ENCODE peak calls at places on chromosomes 11 and 22, in seven cellular contexts. One of them, this sample, is unnamed.

GRCh38 chr22:49880281-49880680 is 26.6 kb downstream of the ZBED4 start:
- DNase-seq in AG10803: no peak
- DNase-seq in epithelial cell of esophagus: no peak
- DNase-seq in cardiac muscle cell: no peak
- DNase-seq in body of pancreas: no peak
- DNase-seq in psoas muscle: no peak
- DNase-seq in IMR-90: no peak
- DNase-seq in this sample: no peak

GRCh38 chr11:62599909-62600308 is 1.8 kb downstream of the MTA2 start:
- DNase-seq in AG10803: no peak
- DNase-seq in cardiac muscle cell: no peak
- DNase-seq in IMR-90: no peak
- DNase-seq in body of pancreas: no peak
- DNase-seq in psoas muscle: peak; percentile 4
- DNase-seq in epithelial cell of esophagus: peak; percentile 97
- DNase-seq in this sample: no peak

GRCh38 chr22:44400763-44401060 is 88.0 kb upstream of the SHISAL1 start:
- DNase-seq in IMR-90: no peak
- DNase-seq in AG10803: no peak
- DNase-seq in epithelial cell of esophagus: no peak
- DNase-seq in body of pancreas: no peak
- DNase-seq in cardiac muscle cell: no peak
- DNase-seq in psoas muscle: no peak
- DNase-seq in this sample: no peak

GRCh38 chr11:1060885-1061616 is 13.6 kb upstream of the MUC2 start:
- DNase-seq in epithelial cell of esophagus: peak; percentile 76
- DNase-seq in cardiac muscle cell: no peak
- DNase-seq in AG10803: peak; percentile 82
- DNase-seq in body of pancreas: peak; percentile 18
- DNase-seq in psoas muscle: peak; percentile 48
- DNase-seq in IMR-90: peak; percentile 56
- DNase-seq in this sample: no peak

GRCh38 chr11:74636633-74637184 is 44.3 kb downstream of the POLD3 start:
- DNase-seq in cardiac muscle cell: no peak
- DNase-seq in IMR-90: peak; percentile 95
- DNase-seq in body of pancreas: no peak
- DNase-seq in epithelial cell of esophagus: peak; percentile 92
- DNase-seq in psoas muscle: no peak
- DNase-seq in AG10803: peak; percentile 87
- DNase-seq in this sample: no peak

GRCh38 chr11:35588627-35589026 is 29.6 kb upstream of the FJX1 start:
- DNase-seq in cardiac muscle cell: no peak
- DNase-seq in psoas muscle: no peak
- DNase-seq in AG10803: peak; percentile 73
- DNase-seq in epithelial cell of esophagus: peak; percentile 67
- DNase-seq in IMR-90: peak; percentile 84
- DNase-seq in body of pancreas: no peak
- DNase-seq in this sample: no peak

GRCh38 chr11:61293869-61294716 is 1.0 kb downstream of the VWCE start:
- DNase-seq in body of pancreas: peak; percentile 33
- DNase-seq in AG10803: peak; percentile 25
- DNase-seq in IMR-90: peak; percentile 48
- DNase-seq in psoas muscle: peak; percentile 80
- DNase-seq in epithelial cell of esophagus: peak; percentile 25
- DNase-seq in cardiac muscle cell: peak; percentile 40
- DNase-seq in this sample: peak; percentile 17

GRCh38 chr22:24554316-24555159 is at the start of gene GUCD1:
- DNase-seq in psoas muscle: peak; percentile 65
- DNase-seq in IMR-90: peak; percentile 41
- DNase-seq in epithelial cell of esophagus: peak; percentile 27
- DNase-seq in cardiac muscle cell: peak; percentile 31
- DNase-seq in AG10803: peak; percentile 37
- DNase-seq in body of pancreas: no peak
- DNase-seq in this sample: no peak

GRCh38 chr11:116928102-116928777 is 90.8 kb upstream of the APOA1 start:
- DNase-seq in psoas muscle: no peak
- DNase-seq in epithelial cell of esophagus: no peak
- DNase-seq in body of pancreas: no peak
- DNase-seq in cardiac muscle cell: no peak
- DNase-seq in IMR-90: no peak
- DNase-seq in AG10803: no peak
- DNase-seq in this sample: no peak

GRCh38 chr11:6472934-6473333 is 807 bp downstream of the TRIM3 start:
- DNase-seq in psoas muscle: no peak
- DNase-seq in epithelial cell of esophagus: no peak
- DNase-seq in cardiac muscle cell: no peak
- DNase-seq in IMR-90: no peak
- DNase-seq in AG10803: no peak
- DNase-seq in body of pancreas: peak; percentile 16
- DNase-seq in this sample: no peak

GRCh38 chr11:112513936-112514716 is 253.5 kb upstream of the PLET1 start:
- DNase-seq in cardiac muscle cell: no peak
- DNase-seq in AG10803: no peak
- DNase-seq in psoas muscle: no peak
- DNase-seq in body of pancreas: no peak
- DNase-seq in epithelial cell of esophagus: no peak
- DNase-seq in IMR-90: no peak
- DNase-seq in this sample: no peak

GRCh38 chr11:113505541-113506375 is 30.6 kb upstream of the DRD2 start:
- DNase-seq in psoas muscle: no peak
- DNase-seq in cardiac muscle cell: no peak
- DNase-seq in body of pancreas: no peak
- DNase-seq in AG10803: peak; percentile 80
- DNase-seq in epithelial cell of esophagus: peak; percentile 66
- DNase-seq in IMR-90: peak; percentile 36
- DNase-seq in this sample: no peak

GRCh38 chr11:106329273-106330018 is 252.0 kb downstream of the AASDHPPT start:
- DNase-seq in psoas muscle: no peak
- DNase-seq in IMR-90: no peak
- DNase-seq in epithelial cell of esophagus: no peak
- DNase-seq in AG10803: no peak
- DNase-seq in cardiac muscle cell: no peak
- DNase-seq in body of pancreas: no peak
- DNase-seq in this sample: no peak
- TF ChIP-seq CTCF in psoas muscle: no peak
- TF ChIP-seq CTCF in IMR-90: no peak
- TF ChIP-seq CTCF in epithelial cell of esophagus: no peak
- TF ChIP-seq CTCF in AG10803: peak; percentile 16
- TF ChIP-seq CTCF in cardiac muscle cell: peak; percentile 4
- TF ChIP-seq CTCF in body of pancreas: no peak
- TF ChIP-seq CTCF in this sample: no peak

DNA sequence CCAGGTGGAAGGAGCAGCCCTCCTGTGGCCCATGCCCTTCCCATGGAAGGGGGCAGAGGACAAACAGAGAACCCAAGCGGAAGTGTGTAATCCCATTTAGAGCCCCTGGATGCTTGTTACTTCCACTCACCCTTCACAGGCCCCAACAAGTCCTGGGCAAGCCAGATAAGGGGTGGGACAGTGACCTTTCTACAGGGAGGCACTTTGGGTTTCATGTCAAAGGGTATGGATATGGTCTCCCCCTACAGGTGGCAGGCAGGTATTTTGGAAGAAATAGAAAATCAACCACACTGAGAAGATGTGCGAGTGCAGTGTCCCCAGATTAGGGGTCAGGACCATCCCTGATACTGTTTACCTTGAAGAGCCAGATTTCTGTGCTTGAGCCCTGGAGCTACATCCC is 11.4 kb downstream of the MPEG1 start:
- DNase-seq in body of pancreas: no peak
- DNase-seq in psoas muscle: no peak
- DNase-seq in cardiac muscle cell: no peak
- DNase-seq in AG10803: no peak
- DNase-seq in IMR-90: no peak
- DNase-seq in epithelial cell of esophagus: peak; percentile 29
- DNase-seq in this sample: no peak
- TF ChIP-seq CTCF in body of pancreas: peak; percentile 23
- TF ChIP-seq CTCF in psoas muscle: no peak
- TF ChIP-seq CTCF in cardiac muscle cell: peak; percentile 23
- TF ChIP-seq CTCF in AG10803: peak; percentile 2
- TF ChIP-seq CTCF in IMR-90: no peak
- TF ChIP-seq CTCF in epithelial cell of esophagus: peak; percentile 50
- TF ChIP-seq CTCF in this sample: peak; percentile 40

GRCh38 chr11:7844521-7844920 is 47.8 kb upstream of the OR5P2 start:
- DNase-seq in cardiac muscle cell: no peak
- DNase-seq in IMR-90: no peak
- DNase-seq in psoas muscle: no peak
- DNase-seq in epithelial cell of esophagus: no peak
- DNase-seq in AG10803: no peak
- DNase-seq in body of pancreas: no peak
- DNase-seq in this sample: no peak

GRCh38 chr11:7851391-7851790 is 54.6 kb upstream of the OR5P2 start:
- DNase-seq in psoas muscle: no peak
- DNase-seq in epithelial cell of esophagus: peak; percentile 39
- DNase-seq in AG10803: no peak
- DNase-seq in body of pancreas: no peak
- DNase-seq in cardiac muscle cell: no peak
- DNase-seq in IMR-90: no peak
- DNase-seq in this sample: no peak

GRCh38 chr11:7844986-7845385 is 48.2 kb upstream of the OR5P2 start:
- DNase-seq in AG10803: no peak
- DNase-seq in psoas muscle: no peak
- DNase-seq in cardiac muscle cell: no peak
- DNase-seq in body of pancreas: no peak
- DNase-seq in IMR-90: no peak
- DNase-seq in epithelial cell of esophagus: no peak
- DNase-seq in this sample: no peak

GRCh38 chr11:7840580-7840979 is 43.8 kb upstream of the OR5P2 start:
- DNase-seq in epithelial cell of esophagus: no peak
- DNase-seq in AG10803: no peak
- DNase-seq in cardiac muscle cell: no peak
- DNase-seq in body of pancreas: no peak
- DNase-seq in IMR-90: no peak
- DNase-seq in psoas muscle: no peak
- DNase-seq in this sample: no peak

GRCh38 chr11:7846003-7846402 is 49.3 kb upstream of the OR5P2 start:
- DNase-seq in AG10803: no peak
- DNase-seq in IMR-90: peak; percentile 3
- DNase-seq in psoas muscle: no peak
- DNase-seq in cardiac muscle cell: no peak
- DNase-seq in body of pancreas: no peak
- DNase-seq in epithelial cell of esophagus: peak; percentile 45
- DNase-seq in this sample: no peak
- TF ChIP-seq CTCF in AG10803: no peak
- TF ChIP-seq CTCF in IMR-90: no peak
- TF ChIP-seq CTCF in psoas muscle: no peak
- TF ChIP-seq CTCF in cardiac muscle cell: no peak
- TF ChIP-seq CTCF in body of pancreas: no peak
- TF ChIP-seq CTCF in epithelial cell of esophagus: no peak
- TF ChIP-seq CTCF in this sample: no peak

GRCh38 chr11:126627376-126627775 is 271.9 kb downstream of the ST3GAL4 start:
- DNase-seq in AG10803: no peak
- DNase-seq in IMR-90: no peak
- DNase-seq in epithelial cell of esophagus: no peak
- DNase-seq in body of pancreas: no peak
- DNase-seq in cardiac muscle cell: no peak
- DNase-seq in psoas muscle: no peak
- DNase-seq in this sample: no peak

GRCh38 chr11:126630893-126631292 is 275.4 kb downstream of the ST3GAL4 start:
- DNase-seq in IMR-90: no peak
- DNase-seq in epithelial cell of esophagus: no peak
- DNase-seq in AG10803: no peak
- DNase-seq in body of pancreas: no peak
- DNase-seq in psoas muscle: no peak
- DNase-seq in cardiac muscle cell: no peak
- DNase-seq in this sample: no peak

GRCh38 chr11:126628450-126628789 is 272.9 kb downstream of the ST3GAL4 start:
- DNase-seq in epithelial cell of esophagus: no peak
- DNase-seq in psoas muscle: no peak
- DNase-seq in IMR-90: no peak
- DNase-seq in body of pancreas: no peak
- DNase-seq in cardiac muscle cell: no peak
- DNase-seq in AG10803: no peak
- DNase-seq in this sample: no peak

GRCh38 chr11:126630488-126630887 is 275.0 kb downstream of the ST3GAL4 start:
- DNase-seq in psoas muscle: no peak
- DNase-seq in AG10803: no peak
- DNase-seq in body of pancreas: no peak
- DNase-seq in IMR-90: no peak
- DNase-seq in epithelial cell of esophagus: no peak
- DNase-seq in cardiac muscle cell: no peak
- DNase-seq in this sample: no peak

DNA sequence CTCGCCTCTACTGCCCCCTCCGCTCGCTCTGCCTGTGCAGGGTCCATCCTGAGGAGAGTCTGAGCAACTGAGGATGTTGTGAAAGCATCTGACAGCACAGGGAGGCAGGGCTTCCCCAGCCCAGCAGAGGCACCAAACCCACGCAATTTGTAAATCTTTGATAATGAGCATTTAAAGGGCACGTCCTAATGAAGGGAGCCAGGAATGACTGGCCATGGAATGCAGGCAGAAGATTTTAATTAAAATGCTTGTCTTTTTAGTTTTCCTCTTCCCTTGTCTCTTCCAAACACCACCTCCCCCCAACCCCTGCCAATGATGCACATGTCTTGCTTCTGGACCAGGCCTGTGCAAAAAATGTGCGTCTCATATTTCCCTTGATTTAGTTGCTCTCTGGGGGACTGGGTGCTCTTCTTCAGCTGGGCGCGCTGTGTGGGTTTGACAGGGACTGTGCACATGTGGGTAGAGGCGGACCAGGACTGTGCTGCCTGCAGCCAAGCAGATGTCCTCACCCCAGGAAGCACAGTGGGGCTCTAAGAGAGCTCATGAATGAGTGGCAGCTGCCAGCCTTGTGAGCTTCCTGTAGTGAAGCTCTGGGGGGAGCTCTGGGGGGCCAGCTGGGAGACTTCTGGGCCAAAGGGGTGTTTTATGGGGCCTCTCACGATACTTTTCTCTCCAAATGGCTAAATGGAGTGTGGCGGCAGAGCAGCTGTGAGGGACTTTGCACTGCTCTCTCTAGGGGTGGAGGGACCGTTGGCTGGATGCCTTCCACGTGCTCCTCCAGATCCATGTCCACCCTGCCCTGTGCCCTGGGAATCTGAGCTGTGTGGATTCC is 273.5 kb downstream of the ST3GAL4 start:
- DNase-seq in psoas muscle: no peak
- DNase-seq in body of pancreas: no peak
- DNase-seq in cardiac muscle cell: no peak
- DNase-seq in epithelial cell of esophagus: no peak
- DNase-seq in AG10803: peak; percentile 99
- DNase-seq in IMR-90: peak; percentile 55
- DNase-seq in this sample: no peak
- TF ChIP-seq CTCF in psoas muscle: no peak
- TF ChIP-seq CTCF in body of pancreas: no peak
- TF ChIP-seq CTCF in cardiac muscle cell: peak; percentile 13
- TF ChIP-seq CTCF in epithelial cell of esophagus: no peak
- TF ChIP-seq CTCF in AG10803: peak; percentile 75
- TF ChIP-seq CTCF in IMR-90: peak; percentile 26
- TF ChIP-seq CTCF in this sample: no peak

GRCh38 chr11:100576044-100577021 is 110.8 kb upstream of the ARHGAP42 start:
- DNase-seq in IMR-90: peak; percentile 73
- DNase-seq in AG10803: peak; percentile 63
- DNase-seq in body of pancreas: no peak
- DNase-seq in psoas muscle: no peak
- DNase-seq in epithelial cell of esophagus: peak; percentile 69
- DNase-seq in cardiac muscle cell: peak; percentile 68
- DNase-seq in this sample: no peak
- TF ChIP-seq CTCF in IMR-90: peak; percentile 93
- TF ChIP-seq CTCF in AG10803: peak; percentile 93
- TF ChIP-seq CTCF in body of pancreas: peak; percentile 77
- TF ChIP-seq CTCF in psoas muscle: peak; percentile 79
- TF ChIP-seq CTCF in epithelial cell of esophagus: peak; percentile 78
- TF ChIP-seq CTCF in cardiac muscle cell: peak; percentile 76
- TF ChIP-seq CTCF in this sample: peak; percentile 89

This sample was measured in progenitor cell of endocrine pancreas.